ENCODE peak calls at places on chromosomes 5 and 9, in four cellular contexts. One of them, this sample, is unnamed.

GRCh38 chr5:6525910-6526309 is 77.3 kb downstream of the UBE2QL1 start:
- DNase-seq in NCI-H69: peak; percentile 71
- DNase-seq in Daoy: peak; percentile 64
- DNase-seq in tibial artery: no peak
- DNase-seq in this sample: peak; percentile 52

GRCh38 chr9:98222885-98223640 is 30.6 kb upstream of the CORO2A start:
- DNase-seq in NCI-H69: peak; percentile 41
- DNase-seq in Daoy: peak; percentile 98
- DNase-seq in tibial artery: no peak
- DNase-seq in this sample: peak; percentile 81

GRCh38 chr9:81841326-81841725 is 86.9 kb upstream of the SPATA31D4 start:
- DNase-seq in NCI-H69: no peak
- DNase-seq in Daoy: no peak
- DNase-seq in tibial artery: no peak
- DNase-seq in this sample: no peak

GRCh38 chr5:64594601-64595518 is 89.0 kb downstream of the RGS7BP start:
- DNase-seq in NCI-H69: peak; percentile 80
- DNase-seq in Daoy: no peak
- DNase-seq in tibial artery: no peak
- DNase-seq in this sample: peak; percentile 7

GRCh38 chr5:72509401-72509800 is 2.2 kb upstream of the ZNF366 start:
- DNase-seq in NCI-H69: no peak
- DNase-seq in Daoy: no peak
- DNase-seq in tibial artery: peak; percentile 77
- DNase-seq in this sample: no peak

GRCh38 chr5:69454460-69455249 is 37.9 kb upstream of the OCLN start:
- DNase-seq in NCI-H69: peak; percentile 41
- DNase-seq in Daoy: no peak
- DNase-seq in tibial artery: no peak
- DNase-seq in this sample: no peak

GRCh38 chr9:111153973-111154590 is 115.8 kb upstream of the LPAR1 start:
- DNase-seq in NCI-H69: no peak
- DNase-seq in Daoy: no peak
- DNase-seq in tibial artery: no peak
- DNase-seq in this sample: peak; percentile 39

GRCh38 chr5:1673042-1673674 is 126.5 kb downstream of the MRPL36 start:
- DNase-seq in NCI-H69: no peak
- DNase-seq in Daoy: peak; percentile 64
- DNase-seq in tibial artery: no peak
- DNase-seq in this sample: no peak

GRCh38 chr9:5832093-5832542 is 799 bp downstream of the ERMP1 start:
- DNase-seq in NCI-H69: no peak
- DNase-seq in Daoy: no peak
- DNase-seq in tibial artery: no peak
- DNase-seq in this sample: peak; percentile 14

GRCh38 chr9:92406506-92406905 is 2.1 kb upstream of the OGN start:
- DNase-seq in NCI-H69: no peak
- DNase-seq in Daoy: no peak
- DNase-seq in tibial artery: peak; percentile 75
- DNase-seq in this sample: no peak

GRCh38 chr9:127918201-127919107 is 1.6 kb upstream of the ST6GALNAC4 start:
- DNase-seq in NCI-H69: no peak
- DNase-seq in Daoy: peak; percentile 53
- DNase-seq in tibial artery: no peak
- DNase-seq in this sample: no peak

GRCh38 chr5:43215073-43215631 is 23.1 kb downstream of the NIM1K start:
- DNase-seq in NCI-H69: peak; percentile 94
- DNase-seq in Daoy: no peak
- DNase-seq in tibial artery: no peak
- DNase-seq in this sample: peak; percentile 70

GRCh38 chr9:98049668-98050067 is 6.9 kb upstream of the NANS start:
- DNase-seq in NCI-H69: no peak
- DNase-seq in Daoy: no peak
- DNase-seq in tibial artery: no peak
- DNase-seq in this sample: no peak

GRCh38 chr5:133202066-133202665 is 150.4 kb downstream of the HSPA4 start:
- DNase-seq in NCI-H69: no peak
- DNase-seq in Daoy: no peak
- DNase-seq in tibial artery: no peak
- DNase-seq in this sample: no peak

GRCh38 chr5:145936401-145937131 is at the start of gene SH3RF2:
- DNase-seq in NCI-H69: no peak
- DNase-seq in Daoy: peak; percentile 96
- DNase-seq in tibial artery: peak; percentile 36
- DNase-seq in this sample: peak; percentile 96

GRCh38 chr9:76756273-76756650 is 8.0 kb upstream of the PCA3 start:
- DNase-seq in NCI-H69: peak; percentile 97
- DNase-seq in Daoy: peak; percentile 25
- DNase-seq in tibial artery: peak; percentile 49
- DNase-seq in this sample: peak; percentile 32

GRCh38 chr5:10607666-10608442 is 44.0 kb downstream of the ANKRD33B start:
- DNase-seq in NCI-H69: no peak
- DNase-seq in Daoy: no peak
- DNase-seq in tibial artery: peak; percentile 85
- DNase-seq in this sample: no peak